ENCODE peak calls at places on chromosomes 6 and 20, in nine cellular contexts. Z is CD8-positive, alpha-beta T cell; Q is HFFc6; B is GM23338; E is heart left ventricle; T is pancreas; M is astrocyte of the cerebellum; Y is dorsolateral prefrontal cortex; R is tibial artery. H is an unnamed sample.

GRCh38 chr20:1964659-1965405 is 29.0 kb downstream of the PDYN start:
- DNase-seq in Z (no peak), Q (no peak), B (peak; percentile 68), E (no peak), T (no peak), M (no peak), Y (no peak), R (no peak), H (no peak)

GRCh38 chr20:44180814-44181213 is 6.2 kb downstream of the JPH2 start:
- DNase-seq in Z (no peak), Q (no peak), B (peak; percentile 45), E (peak; percentile 65), T (no peak), M (no peak), Y (no peak), R (peak; percentile 68), H (no peak)

GRCh38 chr6:161233986-161234620 is 39.8 kb downstream of the AGPAT4 start:
- DNase-seq in Z (no peak), Q (peak; percentile 91), B (no peak), E (no peak), T (peak; percentile 34), M (peak; percentile 89), Y (peak; percentile 72), R (peak; percentile 86), H (no peak)

GRCh38 chr6:52612336-52613096 is 35.7 kb upstream of the TRAM2 start:
- DNase-seq in Z (no peak), Q (peak; percentile 89), B (no peak), E (no peak), T (no peak), M (no peak), Y (no peak), R (no peak), H (no peak)

GRCh38 chr20:62197321-62197720 is 14.5 kb downstream of the MTG2 start:
- DNase-seq in Z (no peak), Q (no peak), B (no peak), E (no peak), T (no peak), M (no peak), Y (no peak), R (no peak), H (no peak)

GRCh38 chr20:61125536-61126180 is 126.4 kb upstream of the CDH4 start:
- DNase-seq in Z (no peak), Q (no peak), B (no peak), E (no peak), T (no peak), M (no peak), Y (no peak), R (no peak), H (no peak)

GRCh38 chr6:113344969-113345368 is 512.2 kb upstream of the MARCKS start:
- DNase-seq in Z (no peak), Q (peak; percentile 53), B (no peak), E (no peak), T (no peak), M (no peak), Y (no peak), R (no peak), H (no peak)

GRCh38 chr6:131755597-131755996 is 44.8 kb upstream of the CTAGE9 start:
- DNase-seq in Z (no peak), Q (peak; percentile 97), B (no peak), E (no peak), T (no peak), M (peak; percentile 90), Y (no peak), R (no peak), H (no peak)

GRCh38 chr6:72624557-72625160 is 2.8 kb downstream of the KCNQ5 start:
- DNase-seq in Z (no peak), Q (peak; percentile 42), B (peak; percentile 48), E (no peak), T (no peak), M (no peak), Y (no peak), R (no peak), H (no peak)

GRCh38 chr6:157443066-157443800 is 62.2 kb downstream of the ZDHHC14 start:
- DNase-seq in Z (no peak), Q (peak; percentile 63), B (no peak), E (no peak), T (no peak), M (peak; percentile 94), Y (no peak), R (no peak), H (no peak)

GRCh38 chr20:22690000-22690399 is 105.6 kb upstream of the FOXA2 start:
- DNase-seq in Z (no peak), Q (no peak), B (no peak), E (no peak), T (no peak), M (no peak), Y (no peak), R (no peak), H (no peak)

GRCh38 chr6:31430449-31430848 is 27.1 kb downstream of the MICA start:
- DNase-seq in Z (no peak), Q (no peak), B (no peak), E (no peak), T (no peak), M (no peak), Y (no peak), R (no peak), H (no peak)

GRCh38 chr20:2162823-2163166 is 61.2 kb downstream of the STK35 start:
- DNase-seq in Z (no peak), Q (no peak), B (no peak), E (no peak), T (no peak), M (no peak), Y (no peak), R (no peak), H (no peak)

GRCh38 chr20:22719250-22719649 is 134.9 kb upstream of the FOXA2 start:
- DNase-seq in Z (no peak), Q (no peak), B (peak; percentile 4), E (no peak), T (no peak), M (no peak), Y (no peak), R (no peak), H (no peak)

GRCh38 chr6:135129139-135129867 is 51.8 kb upstream of the MYB start:
- DNase-seq in Z (no peak), Q (no peak), B (no peak), E (no peak), T (no peak), M (no peak), Y (no peak), R (no peak), H (no peak)

GRCh38 chr20:41631826-41632225 is 13.6 kb upstream of the CHD6 start:
- DNase-seq in Z (no peak), Q (peak; percentile 66), B (no peak), E (peak; percentile 72), T (no peak), M (peak; percentile 63), Y (peak; percentile 55), R (peak; percentile 81), H (no peak)

GRCh38 chr6:157317129-157317814 is 6.0 kb downstream of the TMEM242 start:
- DNase-seq in Z (no peak), Q (peak; percentile 86), B (no peak), E (peak; percentile 65), T (peak; percentile 53), M (peak; percentile 70), Y (peak; percentile 60), R (peak; percentile 95), H (no peak)

GRCh38 chr6:219019-219570 is 73.2 kb upstream of the DUSP22 start:
- DNase-seq in Z (no peak), Q (no peak), B (no peak), E (no peak), T (no peak), M (no peak), Y (no peak), R (no peak), H (no peak)

GRCh38 chr20:47854687-47855212 is 69.5 kb upstream of the SULF2 start:
- DNase-seq in Z (no peak), Q (peak; percentile 5), B (peak; percentile 82), E (no peak), T (no peak), M (no peak), Y (no peak), R (no peak), H (no peak)

GRCh38 chr6:33958208-33958862 is 154.5 kb upstream of the MLN start:
- DNase-seq in Z (no peak), Q (no peak), B (peak; percentile 87), E (peak; percentile 37), T (no peak), M (no peak), Y (no peak), R (no peak), H (no peak)
- TF ChIP-seq CTCF in Z (no peak), Q (peak; percentile 63), B (peak; percentile 85), E (no peak), T (no peak), M (no peak), Y (no peak), R (no peak), H (no peak)

DNA sequence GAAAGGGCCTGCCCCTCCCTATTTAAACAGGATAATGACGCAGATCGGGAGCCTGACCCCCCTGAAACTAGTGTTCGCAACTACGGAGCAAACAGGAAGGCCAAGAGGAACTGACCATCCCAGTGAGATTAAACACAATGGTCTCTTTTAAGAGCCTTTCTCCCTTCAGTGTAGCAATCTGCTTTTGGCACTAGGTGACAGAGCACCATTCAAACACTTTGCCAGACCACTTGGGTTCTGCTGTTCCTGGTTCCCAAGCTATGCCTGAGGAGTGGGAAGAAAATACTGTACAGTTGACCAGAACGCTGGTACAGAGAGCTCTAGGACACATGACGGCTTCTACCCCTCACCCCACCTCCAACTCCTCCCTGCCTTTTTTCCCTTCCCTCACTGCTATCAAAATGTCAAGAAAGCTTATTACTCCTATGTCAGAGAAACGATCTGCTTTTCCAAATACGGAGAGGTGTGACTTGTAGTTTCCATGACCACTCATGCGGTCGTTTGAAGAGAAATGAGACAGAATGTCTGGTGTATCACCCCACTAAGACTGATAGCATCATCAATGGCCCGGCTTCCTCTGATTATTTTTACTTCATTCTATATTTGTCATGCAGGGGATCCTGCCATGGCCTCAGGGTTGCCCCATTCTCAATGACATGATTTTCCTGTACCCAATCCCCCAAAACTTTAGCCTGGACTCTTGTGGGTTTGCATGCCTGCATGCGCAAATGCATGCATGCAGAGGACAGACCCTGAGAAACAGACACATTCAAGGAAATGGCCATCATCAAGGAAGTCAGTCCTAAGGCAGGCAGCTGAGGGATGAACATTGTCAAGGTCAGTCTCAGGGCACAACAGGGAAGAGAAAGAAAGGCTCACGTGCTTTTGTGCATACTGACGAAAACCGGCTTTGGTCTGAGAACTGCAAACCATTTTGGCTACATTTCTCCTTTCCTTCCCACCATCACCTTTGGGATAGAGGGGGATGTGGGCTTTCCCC is 13.3 kb downstream of the NEDD9 start:
- DNase-seq in Z (no peak), Q (no peak), B (no peak), E (no peak), T (no peak), M (no peak), Y (no peak), R (peak; percentile 69), H (no peak)
- TF ChIP-seq CTCF in Z (no peak), Q (no peak), B (no peak), E (no peak), T (no peak), M (no peak), Y (no peak), R (no peak), H (no peak)

GRCh38 chr6:88761237-88762031 is 202.0 kb downstream of the RNGTT start:
- DNase-seq in Z (no peak), Q (no peak), B (peak; percentile 45), E (no peak), T (no peak), M (no peak), Y (no peak), R (no peak), H (no peak)
- TF ChIP-seq CTCF in Z (no peak), Q (peak; percentile 47), B (peak; percentile 28), E (no peak), T (no peak), M (no peak), Y (no peak), R (no peak), H (no peak)

GRCh38 chr6:158565482-158566040 is 5.7 kb downstream of the TMEM181 start:
- DNase-seq in Z (no peak), Q (no peak), B (no peak), E (peak; percentile 43), T (no peak), M (no peak), Y (no peak), R (no peak), H (no peak)
- TF ChIP-seq CTCF in Z (no peak), Q (peak; percentile 37), B (peak; percentile 53), E (no peak), T (no peak), M (no peak), Y (no peak), R (no peak), H (no peak)